ENCODE peak calls at places on chromosomes 5 and 9, in seven cellular contexts. R is cardiac muscle cell, D is bronchial epithelial cell, Q is upper lobe of right lung, U is testis, S is AG10803, A is mammary epithelial cell. P is an unnamed sample.

GRCh38 chr9:12884736-12885395 is 110.0 kb downstream of the LURAP1L start:
- DNase-seq in U (no peak), R (peak), S (peak), D (peak), Q (no peak), A (peak), P (peak)

GRCh38 chr5:68266457-68266856 is 50.9 kb downstream of the PIK3R1 start:
- DNase-seq in Q (no peak), A (no peak), U (no peak), D (no peak), S (no peak), R (peak), P (no peak)

GRCh38 chr5:173557123-173557903 is 59.1 kb downstream of the BOD1 start:
- DNase-seq in Q (no peak), D (no peak), U (no peak), A (no peak), S (peak), R (no peak), P (peak)

GRCh38 chr5:138705567-138705966 is 47.7 kb upstream of the CTNNA1 start:
- DNase-seq in S (no peak), U (no peak), D (no peak), Q (no peak), A (no peak), R (no peak), P (no peak)

GRCh38 chr9:126722252-126722921 is 82.5 kb upstream of the ZBTB43 start:
- DNase-seq in U (peak), S (peak), D (peak), Q (peak), A (peak), R (peak), P (peak)

GRCh38 chr5:176647870-176648466 is 684 bp downstream of the TSPAN17 start:
- DNase-seq in U (peak), A (peak), S (no peak), Q (peak), D (peak), R (peak), P (peak)

GRCh38 chr9:79111653-79112052 is 460.1 kb upstream of the TLE4 start:
- DNase-seq in R (no peak), S (no peak), U (no peak), D (no peak), Q (no peak), A (no peak), P (no peak)

GRCh38 chr5:72244862-72245371 is 75.1 kb downstream of the MRPS27 start:
- DNase-seq in U (peak), R (peak), D (peak), Q (no peak), S (peak), A (no peak), P (peak)

GRCh38 chr9:87520172-87520683 is 22.6 kb downstream of the DAPK1 start:
- DNase-seq in U (no peak), D (no peak), S (no peak), A (no peak), R (no peak), Q (no peak), P (no peak)

GRCh38 chr5:77973253-77973609 is 197.1 kb upstream of the TBCA start:
- DNase-seq in D (no peak), Q (no peak), U (no peak), A (no peak), R (no peak), S (no peak), P (peak)

GRCh38 chr5:77970891-77971290 is 194.8 kb upstream of the TBCA start:
- DNase-seq in S (no peak), Q (no peak), R (no peak), A (no peak), U (no peak), D (no peak), P (no peak)

GRCh38 chr5:77972545-77973252 is 196.6 kb upstream of the TBCA start:
- DNase-seq in D (no peak), Q (no peak), R (no peak), U (no peak), A (no peak), S (no peak), P (peak)

GRCh38 chr5:77974576-77974975 is 198.4 kb upstream of the TBCA start:
- DNase-seq in A (no peak), R (no peak), S (no peak), Q (no peak), D (no peak), U (no peak), P (no peak)

GRCh38 chr5:77971965-77972544 is 195.9 kb upstream of the TBCA start:
- DNase-seq in R (no peak), U (no peak), Q (no peak), D (no peak), S (peak), A (no peak), P (no peak)
- H3K4me3 ChIP-seq in R (peak), U (peak), Q (peak), D (no peak), S (peak), A (no peak), P (peak)

GRCh38 chr9:69380301-69380700 is 55.3 kb downstream of the ENTREP1 start:
- DNase-seq in U (no peak), A (no peak), R (no peak), D (no peak), Q (no peak), S (no peak), P (no peak)

GRCh38 chr9:69376651-69377050 is 51.6 kb downstream of the ENTREP1 start:
- DNase-seq in D (peak), R (peak), A (peak), U (no peak), S (peak), Q (no peak), P (no peak)

GRCh38 chr9:69380811-69381210 is 55.8 kb downstream of the ENTREP1 start:
- DNase-seq in Q (no peak), S (peak), U (no peak), A (no peak), D (peak), R (no peak), P (no peak)

GRCh38 chr9:69379250-69379982 is 54.4 kb downstream of the ENTREP1 start:
- DNase-seq in U (no peak), Q (no peak), A (peak), R (peak), D (peak), S (peak), P (no peak)

GRCh38 chr9:69377291-69377690 is 52.3 kb downstream of the ENTREP1 start:
- DNase-seq in R (no peak), S (no peak), U (no peak), Q (no peak), D (no peak), A (no peak), P (no peak)
- H3K4me3 ChIP-seq in R (no peak), S (no peak), U (no peak), Q (no peak), D (no peak), A (no peak), P (no peak)

GRCh38 chr9:114445616-114446015 is 57.8 kb upstream of the AKNA start:
- DNase-seq in D (no peak), A (no peak), U (no peak), Q (no peak), R (peak), S (no peak), P (no peak)

GRCh38 chr9:114446672-114447450 is 58.4 kb downstream of the WHRN start:
- DNase-seq in R (no peak), S (no peak), A (no peak), D (no peak), U (no peak), Q (peak), P (peak)

GRCh38 chr9:114448706-114449105 is 56.6 kb downstream of the WHRN start:
- DNase-seq in Q (peak), A (peak), R (peak), U (no peak), D (no peak), S (peak), P (no peak)

GRCh38 chr9:114449236-114449635 is 56.0 kb downstream of the WHRN start:
- DNase-seq in D (no peak), A (no peak), U (no peak), R (no peak), Q (no peak), S (no peak), P (no peak)

GRCh38 chr9:114446036-114446435 is 58.3 kb upstream of the AKNA start:
- DNase-seq in S (peak), D (peak), R (peak), A (no peak), Q (no peak), U (peak), P (no peak)
- H3K4me3 ChIP-seq in S (no peak), D (no peak), R (no peak), A (no peak), Q (no peak), U (no peak), P (no peak)

GRCh38 chr5:141844414-141845097 is 33.7 kb downstream of the PCDH1 start:
- DNase-seq in Q (no peak), D (no peak), R (no peak), U (no peak), A (no peak), S (no peak), P (no peak)

GRCh38 chr5:141843156-141843927 is 34.9 kb downstream of the PCDH1 start:
- DNase-seq in S (peak), D (peak), R (no peak), A (peak), U (no peak), Q (no peak), P (peak)

GRCh38 chr5:141846031-141846430 is 32.2 kb downstream of the PCDH1 start:
- DNase-seq in S (peak), R (peak), A (no peak), Q (no peak), D (no peak), U (peak), P (peak)

GRCh38 chr5:141848771-141849370 is 29.3 kb downstream of the PCDH1 start:
- DNase-seq in A (peak), U (peak), S (peak), D (peak), R (peak), Q (peak), P (peak)

GRCh38 chr5:141845371-141845821 is 32.8 kb downstream of the PCDH1 start:
- DNase-seq in U (no peak), A (no peak), R (no peak), S (no peak), Q (no peak), D (no peak), P (peak)
- H3K4me3 ChIP-seq in U (no peak), A (no peak), R (no peak), S (no peak), Q (no peak), D (no peak), P (no peak)

DNA sequence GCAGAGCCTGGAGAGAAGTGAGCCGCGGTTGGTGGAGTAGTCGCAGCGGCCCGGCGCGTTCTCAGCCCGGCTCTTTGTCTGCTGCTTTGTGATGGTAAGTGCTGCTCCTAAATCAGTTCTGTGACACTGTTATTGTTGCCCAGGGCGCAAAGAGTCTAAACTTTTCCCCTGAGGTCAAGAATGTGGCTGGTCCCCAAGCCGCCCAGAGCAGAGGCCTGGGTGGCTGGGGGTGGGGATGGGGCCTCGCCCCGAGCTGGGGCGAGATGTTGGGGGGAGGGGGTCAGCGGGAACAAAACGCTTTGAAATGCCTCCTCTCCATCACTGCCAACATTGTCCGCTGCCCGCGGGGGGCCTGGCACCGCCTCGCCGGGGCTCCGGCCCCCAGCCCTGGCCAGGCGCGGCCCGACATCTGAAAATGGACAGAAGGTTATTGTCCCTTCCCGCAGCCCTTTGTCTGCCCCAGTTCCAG is 11.7 kb upstream of the CERCAM start:
- DNase-seq in S (no peak), U (no peak), Q (no peak), D (no peak), R (no peak), A (no peak), P (peak)
- H3K4me3 ChIP-seq in S (no peak), U (no peak), Q (no peak), D (no peak), R (no peak), A (no peak), P (no peak)

GRCh38 chr5:178895615-178896571 is at the start of gene ZFP2:
- DNase-seq in Q (peak), S (peak), R (peak), U (peak), D (peak), A (peak), P (peak)
- H3K4me3 ChIP-seq in Q (peak), S (peak), R (peak), U (peak), D (peak), A (peak), P (peak)

GRCh38 chr5:124736814-124737186 is 9.6 kb downstream of the ZNF608 start:
- DNase-seq in U (no peak), A (no peak), D (no peak), Q (no peak), S (no peak), R (no peak), P (no peak)

GRCh38 chr5:124732891-124733670 is 13.4 kb downstream of the ZNF608 start:
- DNase-seq in S (no peak), A (no peak), U (no peak), D (no peak), R (no peak), Q (no peak), P (peak)

GRCh38 chr5:124736111-124736813 is 10.2 kb downstream of the ZNF608 start:
- DNase-seq in Q (no peak), R (peak), A (no peak), S (peak), U (no peak), D (no peak), P (no peak)

GRCh38 chr5:124734574-124735168 is 11.8 kb downstream of the ZNF608 start:
- DNase-seq in Q (no peak), A (no peak), D (no peak), S (no peak), U (no peak), R (no peak), P (no peak)

DNA sequence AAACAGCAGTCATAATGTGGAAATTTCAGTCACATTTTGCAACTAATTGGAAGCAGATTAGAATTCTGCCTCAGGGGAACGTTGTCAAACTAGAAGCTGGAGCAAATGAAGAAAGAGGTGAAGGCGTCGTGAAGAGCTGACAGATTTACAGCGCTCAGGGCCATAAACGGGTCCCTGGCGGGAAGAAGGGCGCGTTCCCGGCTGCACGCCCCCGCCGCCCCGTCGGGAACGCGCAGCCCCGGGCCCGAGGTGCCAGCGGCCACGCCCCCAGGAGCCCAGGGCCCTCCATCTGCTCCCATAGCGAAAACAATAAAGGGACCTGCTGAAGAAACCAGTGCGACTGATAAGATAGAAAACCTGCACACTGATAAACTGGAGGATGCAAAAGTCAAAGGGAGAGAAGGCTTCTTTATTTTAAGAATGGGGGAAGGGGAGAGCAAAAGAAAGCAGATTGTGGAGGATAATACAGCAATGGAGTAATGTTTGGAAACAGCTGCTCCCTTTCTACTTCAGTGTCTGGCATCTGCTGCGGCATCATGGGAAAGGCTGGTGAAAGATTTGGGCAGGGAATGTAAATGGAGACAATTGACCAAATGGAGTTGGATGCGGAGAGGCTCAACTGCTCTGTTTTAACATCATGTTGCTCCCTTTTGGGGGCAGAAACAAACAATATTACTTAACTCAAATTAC is 11.1 kb downstream of the ZNF608 start:
- DNase-seq in S (peak), R (peak), U (peak), D (no peak), Q (no peak), A (no peak), P (peak)
- H3K4me3 ChIP-seq in S (peak), R (peak), U (peak), D (no peak), Q (peak), A (no peak), P (no peak)